ENCODE peak calls at places on chromosomes 7 and 10, in nine cellular contexts. I is colonic mucosa, D is lower lobe of right lung, B is thoracic aorta, L is left ventricle myocardium inferior, K is Peyer's patch, M is upper lobe of left lung, R is suprapubic skin, T is transverse colon. A is an unnamed sample. For H3K36me3 and H3K9me3, the result is how much of the 10 kb centered on the place peaks cover.

GRCh38 chr7:116780521-116780920 is 81.9 kb upstream of the CAPZA2 start:
- DNase-seq in I (no peak), D (no peak), B (no peak), L (no peak), K (no peak), M (no peak), R (no peak), T (no peak), A (no peak)

GRCh38 chr7:69820479-69821192 is 222.4 kb downstream of the AUTS2 start:
- DNase-seq in I (no peak), D (no peak), B (no peak), L (no peak), K (no peak), M (no peak), R (no peak), T (no peak), A (no peak)

GRCh38 chr7:25849361-25850184 is 302.4 kb upstream of the NFE2L3 start:
- DNase-seq in I (no peak), D (no peak), B (no peak), L (no peak), K (no peak), M (no peak), R (no peak), T (no peak), A (no peak)

GRCh38 chr10:133096616-133097269 is 9.0 kb downstream of the ADGRA1 start:
- DNase-seq in I (no peak), D (no peak), B (no peak), L (no peak), K (no peak), M (peak), R (no peak), T (no peak), A (no peak)

GRCh38 chr10:112280205-112280921 is 2.8 kb upstream of the TECTB start:
- DNase-seq in I (no peak), D (no peak), B (no peak), L (no peak), K (no peak), M (no peak), R (no peak), T (no peak), A (no peak)

GRCh38 chr10:851891-852290 is 79.6 kb downstream of the LARP4B start:
- DNase-seq in I (no peak), D (no peak), B (no peak), L (no peak), K (no peak), M (no peak), R (no peak), T (no peak), A (no peak)

GRCh38 chr10:714214-714613 is 24.7 kb upstream of the DIP2C start:
- DNase-seq in I (no peak), D (no peak), B (no peak), L (no peak), K (no peak), M (no peak), R (no peak), T (no peak), A (no peak)

GRCh38 chr10:73358331-73359279 is at the start of gene CFAP70:
- DNase-seq in I (peak), D (peak), B (peak), L (peak), K (peak), M (peak), R (peak), T (peak), A (peak)

GRCh38 chr10:78899996-78900714 is 168.6 kb upstream of the ZMIZ1 start:
- DNase-seq in I (peak), D (no peak), B (no peak), L (peak), K (no peak), M (peak), R (peak), T (no peak), A (no peak)

GRCh38 chr10:60883187-60883586 is 60.8 kb downstream of the RHOBTB1 start:
- DNase-seq in I (peak), D (no peak), B (no peak), L (no peak), K (no peak), M (no peak), R (no peak), T (peak), A (no peak)

GRCh38 chr10:120597902-120598301 is 140.9 kb downstream of the PLPP4 start:
- DNase-seq in I (no peak), D (no peak), B (no peak), L (no peak), K (no peak), M (no peak), R (no peak), T (no peak), A (no peak)

GRCh38 chr10:46017733-46018132 is 12.7 kb downstream of the NCOA4 start:
- DNase-seq in I (no peak), D (no peak), B (no peak), L (no peak), K (no peak), M (no peak), R (no peak), T (no peak), A (no peak)

GRCh38 chr10:71921319-71922027 is 42.7 kb upstream of the CHST3 start:
- DNase-seq in I (peak), D (no peak), B (peak), L (peak), K (no peak), M (no peak), R (peak), T (peak), A (peak)

GRCh38 chr10:80502621-80503583 is 34.8 kb upstream of the SH2D4B start:
- DNase-seq in I (no peak), D (no peak), B (no peak), L (no peak), K (no peak), M (no peak), R (no peak), T (no peak), A (peak)

GRCh38 chr10:132663666-132664365 is 122.1 kb downstream of the NKX6-2 start:
- DNase-seq in I (no peak), D (peak), B (no peak), L (no peak), K (peak), M (peak), R (no peak), T (no peak), A (no peak)

GRCh38 chr7:89695241-89695640 is 459.0 kb upstream of the STEAP1 start:
- DNase-seq in I (no peak), D (no peak), B (no peak), L (no peak), K (no peak), M (no peak), R (no peak), T (no peak), A (no peak)

GRCh38 chr10:131630772-131631258 is 270.0 kb upstream of the PPP2R2D start:
- DNase-seq in I (no peak), D (no peak), B (no peak), L (no peak), K (no peak), M (no peak), R (no peak), T (no peak), A (no peak)

GRCh38 chr7:134778941-134779740 is at the start of gene CALD1:
- DNase-seq in I (peak), D (peak), B (peak), L (peak), K (peak), M (no peak), R (peak), T (peak), A (peak)

GRCh38 chr7:76262683-76263402 is 39.6 kb upstream of the HSPB1 start:
- DNase-seq in I (peak), D (no peak), B (no peak), L (no peak), K (no peak), M (no peak), R (no peak), T (peak), A (no peak)

GRCh38 chr7:140568021-140568813 is 72.4 kb downstream of the DENND2A start:
- DNase-seq in I (no peak), D (no peak), B (no peak), L (no peak), K (no peak), M (peak), R (no peak), T (no peak), A (no peak)

GRCh38 chr10:85926986-85927385 is 439.6 kb downstream of the GRID1 start:
- DNase-seq in I (no peak), D (no peak), B (no peak), L (no peak), K (no peak), M (no peak), R (no peak), T (no peak), A (no peak)

GRCh38 chr10:672992-673391 is 16.5 kb downstream of the DIP2C start:
- DNase-seq in I (peak), D (no peak), B (no peak), L (no peak), K (no peak), M (no peak), R (no peak), T (peak), A (no peak)

GRCh38 chr7:48035967-48036478 is 680 bp downstream of the C7orf57 start:
- DNase-seq in I (peak), D (peak), B (no peak), L (peak), K (peak), M (peak), R (peak), T (peak), A (no peak)

GRCh38 chr7:90607196-90607595 is 11.1 kb downstream of the CDK14 start:
- DNase-seq in I (no peak), D (no peak), B (no peak), L (no peak), K (no peak), M (no peak), R (no peak), T (no peak), A (no peak)

GRCh38 chr10:93458821-93459257 is 23.3 kb downstream of the MYOF start:
- DNase-seq in I (no peak), D (peak), B (peak), L (peak), K (no peak), M (no peak), R (no peak), T (peak), A (peak)

GRCh38 chr7:150322114-150322832 is 882 bp upstream of the LRRC61 start:
- DNase-seq in I (peak), D (no peak), B (no peak), L (no peak), K (no peak), M (no peak), R (no peak), T (no peak), A (no peak)

GRCh38 chr7:159088016-159088865 is 56.4 kb downstream of the VIPR2 start:
- DNase-seq in I (no peak), D (no peak), B (no peak), L (no peak), K (peak), M (no peak), R (peak), T (peak), A (no peak)

GRCh38 chr10:78438094-78438906 is 404.6 kb downstream of the RPS24 start:
- DNase-seq in I (no peak), D (no peak), B (no peak), L (no peak), K (no peak), M (no peak), R (peak), T (no peak), A (peak)

GRCh38 chr7:86933295-86933845 is 126.1 kb downstream of the ELAPOR2 start:
- DNase-seq in I (no peak), D (no peak), B (no peak), L (no peak), K (no peak), M (no peak), R (no peak), T (no peak), A (no peak)

GRCh38 chr10:119347181-119347974 is 140.0 kb downstream of the GRK5 start:
- DNase-seq in I (no peak), D (no peak), B (no peak), L (no peak), K (peak), M (no peak), R (no peak), T (no peak), A (no peak)
- H3K36me3 ChIP-seq in I (under half), D (under half), B (under half), L (under half), K (under half), M (under half), R (under half), T (under half), A (under half)

DNA sequence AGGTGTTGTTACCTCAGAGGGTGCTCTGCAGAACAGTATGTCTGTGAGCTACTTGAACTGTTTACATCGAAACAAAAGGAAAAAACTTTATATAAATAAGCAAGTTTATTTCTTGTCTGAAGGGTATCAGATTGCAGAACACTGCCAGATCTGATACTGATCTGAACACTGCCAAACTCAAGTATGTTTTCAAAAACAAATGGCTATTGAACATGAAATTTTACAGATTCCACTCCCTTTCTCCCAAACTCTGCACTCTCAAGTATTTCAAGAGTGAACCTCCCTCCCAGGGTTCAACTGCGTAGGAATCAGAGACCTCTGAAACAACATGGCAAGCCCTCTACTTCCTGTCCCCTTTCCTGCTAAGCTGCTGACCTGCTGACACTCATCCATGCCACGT is 216.6 kb downstream of the ZNF33B start:
- DNase-seq in I (no peak), D (no peak), B (no peak), L (no peak), K (no peak), M (no peak), R (no peak), T (no peak), A (no peak)
- H3K9me3 ChIP-seq in I (under half), D (under half), B (under half), L (under half), K (under half), M (under half), R (under half), T (under half), A (under half)

GRCh38 chr7:2701832-2702593 is 14.0 kb downstream of the AMZ1 start:
- DNase-seq in I (no peak), D (no peak), B (no peak), L (peak), K (no peak), M (no peak), R (peak), T (no peak), A (peak)

GRCh38 chr7:2701406-2701805 is 13.4 kb downstream of the AMZ1 start:
- DNase-seq in I (no peak), D (no peak), B (no peak), L (no peak), K (no peak), M (peak), R (no peak), T (no peak), A (no peak)

GRCh38 chr7:2700141-2700850 is 12.3 kb downstream of the AMZ1 start:
- DNase-seq in I (no peak), D (no peak), B (no peak), L (no peak), K (no peak), M (peak), R (no peak), T (no peak), A (no peak)

GRCh38 chr7:2699289-2699620 is 11.3 kb downstream of the AMZ1 start:
- DNase-seq in I (no peak), D (no peak), B (no peak), L (no peak), K (no peak), M (no peak), R (no peak), T (no peak), A (no peak)

DNA sequence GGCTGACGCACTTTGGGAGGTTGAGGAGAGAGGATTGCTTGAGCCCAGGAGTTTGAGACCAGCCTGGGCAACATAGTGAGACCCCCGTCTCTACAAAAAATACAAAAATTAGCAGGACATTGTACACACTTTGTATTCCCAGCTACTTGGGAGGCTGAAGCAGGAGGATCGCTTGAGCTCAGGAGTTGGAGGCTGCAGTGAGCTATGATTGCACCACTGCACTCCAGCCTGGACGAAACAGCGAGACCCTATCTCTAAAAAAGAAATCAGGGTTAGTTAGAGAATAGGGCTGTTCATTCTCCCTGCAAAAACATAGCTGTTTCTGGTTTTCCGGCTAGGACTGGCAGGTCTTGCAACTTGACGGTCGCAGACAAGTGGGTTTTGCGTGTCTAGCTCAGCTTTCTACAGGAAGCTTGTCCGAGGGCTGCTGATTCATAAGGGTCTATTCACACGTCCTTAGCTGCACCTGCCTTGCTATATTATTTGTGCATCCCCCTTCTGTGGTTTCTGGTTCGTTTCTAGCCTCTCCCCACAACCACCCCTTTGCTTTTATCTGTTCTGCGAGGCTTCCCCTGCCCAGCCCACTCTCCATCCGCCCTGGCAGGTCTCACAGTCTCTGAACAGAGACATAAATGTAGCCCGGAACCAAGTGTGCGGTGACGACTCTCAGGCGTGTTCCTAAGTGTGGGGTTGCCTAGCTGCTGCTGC is 10.7 kb downstream of the AMZ1 start:
- DNase-seq in I (no peak), D (no peak), B (no peak), L (no peak), K (no peak), M (no peak), R (no peak), T (no peak), A (no peak)
- H3K27ac ChIP-seq in I (no peak), D (no peak), B (no peak), L (no peak), K (no peak), M (no peak), R (no peak), T (no peak), A (no peak)

GRCh38 chr7:5064391-5065106 is 18.9 kb downstream of the RBAK start:
- DNase-seq in I (no peak), D (no peak), B (no peak), L (no peak), K (no peak), M (no peak), R (no peak), T (no peak), A (no peak)

GRCh38 chr7:5065107-5065407 is 19.4 kb downstream of the RBAK start:
- DNase-seq in I (no peak), D (no peak), B (no peak), L (no peak), K (no peak), M (no peak), R (no peak), T (no peak), A (no peak)

GRCh38 chr7:5063698-5064097 is 18.0 kb downstream of the RBAK start:
- DNase-seq in I (no peak), D (no peak), B (no peak), L (no peak), K (no peak), M (no peak), R (no peak), T (no peak), A (no peak)
- H3K36me3 ChIP-seq in I (half or more), D (half or more), B (half or more), L (half or more), K (under half), M (under half), R (half or more), T (under half), A (half or more)

DNA sequence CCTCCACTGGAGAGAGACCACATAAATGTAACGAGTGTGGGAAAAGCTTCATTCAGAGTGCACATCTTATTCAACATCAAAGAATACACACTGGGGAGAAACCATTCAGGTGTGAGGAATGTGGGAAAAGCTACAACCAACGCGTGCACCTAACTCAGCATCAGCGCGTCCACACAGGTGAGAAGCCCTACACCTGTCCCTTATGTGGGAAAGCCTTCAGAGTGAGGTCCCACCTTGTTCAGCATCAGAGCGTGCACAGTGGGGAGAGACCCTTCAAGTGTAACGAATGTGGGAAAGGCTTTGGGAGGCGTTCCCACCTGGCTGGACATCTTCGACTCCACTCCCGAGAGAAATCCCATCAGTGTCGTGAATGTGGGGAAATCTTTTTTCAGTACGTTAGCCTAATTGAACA is 20.6 kb downstream of the FAM200A start:
- DNase-seq in I (no peak), D (no peak), B (no peak), L (no peak), K (no peak), M (no peak), R (no peak), T (no peak), A (no peak)
- H3K9me3 ChIP-seq in I (under half), D (under half), B (half or more), L (half or more), K (under half), M (half or more), R (under half), T (under half), A (half or more)